ENCODE peak calls at places on chromosomes 2 and 18, in five cellular contexts. E, I, W, O and U are unnamed samples.

GRCh38 chr2:96945011-96945410 is 41.4 kb downstream of the FAM178B start:
- DNase-seq in E (no peak), I (no peak), W (peak; percentile 86), O (no peak), U (no peak)

GRCh38 chr2:116747103-116747502 is 1067.4 kb upstream of the DDX18 start:
- DNase-seq in E (no peak), I (no peak), W (no peak), O (no peak), U (no peak)

GRCh38 chr2:240234503-240234951 is 94.1 kb upstream of the OTOS start:
- DNase-seq in E (no peak), I (no peak), W (no peak), O (no peak), U (no peak)

GRCh38 chr2:30778611-30779010 is 28.6 kb downstream of the CAPN13 start:
- DNase-seq in E (no peak), I (no peak), W (no peak), O (no peak), U (no peak)

GRCh38 chr18:27604583-27604982 is 419.5 kb upstream of the CHST9 start:
- DNase-seq in E (no peak), I (no peak), W (no peak), O (no peak), U (no peak)

GRCh38 chr2:28510184-28510583 is 14.3 kb downstream of the PLB1 start:
- DNase-seq in E (no peak), I (no peak), W (no peak), O (peak; percentile 21), U (no peak)

GRCh38 chr2:193695367-193695766 is 1500.6 kb upstream of the TMEFF2 start:
- DNase-seq in E (peak; percentile 30), I (peak; percentile 2), W (peak; percentile 59), O (no peak), U (no peak)

GRCh38 chr2:108918941-108919341 is 70.1 kb downstream of the EDAR start:
- DNase-seq in E (no peak), I (no peak), W (no peak), O (no peak), U (no peak)

GRCh38 chr2:238123991-238124470 is 14.4 kb upstream of the KLHL30 start:
- DNase-seq in E (no peak), I (no peak), W (no peak), O (no peak), U (no peak)

GRCh38 chr2:165905854-165906253 is 47.7 kb downstream of the TTC21B start:
- DNase-seq in E (no peak), I (no peak), W (no peak), O (no peak), U (no peak)

GRCh38 chr2:196167666-196168065 is 3.7 kb downstream of the STK17B start:
- DNase-seq in E (no peak), I (no peak), W (no peak), O (no peak), U (no peak)

GRCh38 chr2:36710858-36711520 is 14.5 kb downstream of the VIT start:
- DNase-seq in E (no peak), I (no peak), W (no peak), O (no peak), U (no peak)

GRCh38 chr2:10122500-10123280 is at the start of gene RRM2:
- DNase-seq in E (peak; percentile 98), I (peak; percentile 89), W (peak; percentile 97), O (peak; percentile 93), U (peak; percentile 65)

GRCh38 chr18:2171840-2172625 is 399.3 kb downstream of the METTL4 start:
- DNase-seq in E (no peak), I (no peak), W (no peak), O (peak; percentile 16), U (no peak)

GRCh38 chr2:238859636-238860347 is 11.9 kb downstream of the TWIST2 start:
- DNase-seq in E (no peak), I (no peak), W (no peak), O (no peak), U (no peak)

GRCh38 chr2:23523651-23524260 is 138.8 kb downstream of the KLHL29 start:
- DNase-seq in E (no peak), I (peak; percentile 80), W (peak; percentile 32), O (no peak), U (no peak)

GRCh38 chr2:209642146-209642815 is 129.4 kb upstream of the UNC80 start:
- DNase-seq in E (no peak), I (no peak), W (no peak), O (no peak), U (no peak)

GRCh38 chr18:45920367-45920766 is 46.8 kb downstream of the EPG5 start:
- DNase-seq in E (peak; percentile 9), I (peak; percentile 94), W (peak; percentile 82), O (peak; percentile 81), U (no peak)

GRCh38 chr2:241636182-241636982 is 576 bp downstream of the THAP4 start:
- DNase-seq in E (peak; percentile 64), I (peak; percentile 37), W (peak; percentile 16), O (peak; percentile 59), U (no peak)

GRCh38 chr2:126761256-126761980 is 105.5 kb downstream of the GYPC start:
- DNase-seq in E (no peak), I (no peak), W (no peak), O (no peak), U (no peak)

GRCh38 chr18:23355206-23355605 is 97.9 kb upstream of the RIOK3 start:
- DNase-seq in E (no peak), I (no peak), W (no peak), O (no peak), U (no peak)

GRCh38 chr2:235496239-235496621 is 2.4 kb downstream of the AGAP1 start:
- DNase-seq in E (no peak), I (peak; percentile 18), W (peak; percentile 82), O (no peak), U (no peak)